ENCODE peak calls at places on chromosomes 1 and 21, in eight cellular contexts. One of them, this sample, is unnamed. For H3K9me3, the result is how much of the 10 kb centered on the place peaks cover.

GRCh38 chr1:64392109-64392508 is 77.8 kb upstream of the CACHD1 start:
- DNase-seq in A549: no peak
- DNase-seq in IMR-90: no peak
- DNase-seq in upper lobe of left lung: no peak
- DNase-seq in mesenchymal stem cell: no peak
- DNase-seq in thoracic aorta: no peak
- DNase-seq in suprapubic skin: no peak
- DNase-seq in GM23248: no peak
- DNase-seq in this sample: no peak

GRCh38 chr1:84156210-84156621 is 12.1 kb downstream of the PRKACB start:
- DNase-seq in A549: peak
- DNase-seq in IMR-90: peak
- DNase-seq in upper lobe of left lung: no peak
- DNase-seq in mesenchymal stem cell: peak
- DNase-seq in thoracic aorta: no peak
- DNase-seq in suprapubic skin: no peak
- DNase-seq in GM23248: peak
- DNase-seq in this sample: no peak

GRCh38 chr1:44740179-44740617 is 561 bp downstream of the KIF2C start:
- DNase-seq in A549: no peak
- DNase-seq in IMR-90: no peak
- DNase-seq in upper lobe of left lung: no peak
- DNase-seq in mesenchymal stem cell: no peak
- DNase-seq in thoracic aorta: no peak
- DNase-seq in suprapubic skin: no peak
- DNase-seq in GM23248: peak
- DNase-seq in this sample: no peak

GRCh38 chr1:228416217-228416971 is at the start of gene TRIM17:
- DNase-seq in A549: no peak
- DNase-seq in IMR-90: no peak
- DNase-seq in upper lobe of left lung: no peak
- DNase-seq in mesenchymal stem cell: peak
- DNase-seq in thoracic aorta: no peak
- DNase-seq in suprapubic skin: no peak
- DNase-seq in GM23248: peak
- DNase-seq in this sample: peak

GRCh38 chr1:153957744-153958110 is 685 bp downstream of the CRTC2 start:
- DNase-seq in A549: no peak
- DNase-seq in IMR-90: no peak
- DNase-seq in upper lobe of left lung: peak
- DNase-seq in mesenchymal stem cell: peak
- DNase-seq in thoracic aorta: no peak
- DNase-seq in suprapubic skin: no peak
- DNase-seq in GM23248: no peak
- DNase-seq in this sample: no peak

GRCh38 chr1:102529446-102529845 is 532.7 kb upstream of the OLFM3 start:
- DNase-seq in A549: no peak
- DNase-seq in IMR-90: no peak
- DNase-seq in upper lobe of left lung: no peak
- DNase-seq in mesenchymal stem cell: no peak
- DNase-seq in thoracic aorta: no peak
- DNase-seq in suprapubic skin: no peak
- DNase-seq in GM23248: peak
- DNase-seq in this sample: no peak

GRCh38 chr1:171898956-171899355 is 57.7 kb downstream of the DNM3 start:
- DNase-seq in A549: no peak
- DNase-seq in IMR-90: no peak
- DNase-seq in upper lobe of left lung: no peak
- DNase-seq in mesenchymal stem cell: no peak
- DNase-seq in thoracic aorta: no peak
- DNase-seq in suprapubic skin: no peak
- DNase-seq in GM23248: no peak
- DNase-seq in this sample: no peak

GRCh38 chr1:22031214-22031962 is 21.1 kb upstream of the CDC42 start:
- DNase-seq in A549: no peak
- DNase-seq in IMR-90: no peak
- DNase-seq in upper lobe of left lung: peak
- DNase-seq in mesenchymal stem cell: peak
- DNase-seq in thoracic aorta: no peak
- DNase-seq in suprapubic skin: no peak
- DNase-seq in GM23248: no peak
- DNase-seq in this sample: no peak

GRCh38 chr1:67226688-67227087 is 60.4 kb downstream of the IL23R start:
- DNase-seq in A549: no peak
- DNase-seq in IMR-90: no peak
- DNase-seq in upper lobe of left lung: no peak
- DNase-seq in mesenchymal stem cell: no peak
- DNase-seq in thoracic aorta: no peak
- DNase-seq in suprapubic skin: no peak
- DNase-seq in GM23248: no peak
- DNase-seq in this sample: no peak

GRCh38 chr21:46151261-46151988 is 4.0 kb downstream of the FTCD start:
- DNase-seq in A549: no peak
- DNase-seq in IMR-90: no peak
- DNase-seq in upper lobe of left lung: peak
- DNase-seq in mesenchymal stem cell: no peak
- DNase-seq in thoracic aorta: no peak
- DNase-seq in suprapubic skin: peak
- DNase-seq in GM23248: no peak
- DNase-seq in this sample: no peak

GRCh38 chr21:37936010-37936785 is 19.9 kb upstream of the KCNJ6 start:
- DNase-seq in A549: no peak
- DNase-seq in IMR-90: no peak
- DNase-seq in upper lobe of left lung: no peak
- DNase-seq in mesenchymal stem cell: no peak
- DNase-seq in thoracic aorta: no peak
- DNase-seq in suprapubic skin: no peak
- DNase-seq in GM23248: no peak
- DNase-seq in this sample: no peak

GRCh38 chr1:1307908-1308755 is at the start of the genes ACAP3 and PUSL1:
- DNase-seq in A549: peak
- DNase-seq in IMR-90: peak
- DNase-seq in upper lobe of left lung: peak
- DNase-seq in mesenchymal stem cell: peak
- DNase-seq in thoracic aorta: peak
- DNase-seq in suprapubic skin: peak
- DNase-seq in GM23248: peak
- DNase-seq in this sample: peak

GRCh38 chr21:46284077-46284644 is 1.2 kb downstream of the MCM3AP start:
- DNase-seq in A549: no peak
- DNase-seq in IMR-90: no peak
- DNase-seq in upper lobe of left lung: no peak
- DNase-seq in mesenchymal stem cell: no peak
- DNase-seq in thoracic aorta: no peak
- DNase-seq in suprapubic skin: no peak
- DNase-seq in GM23248: no peak
- DNase-seq in this sample: no peak

GRCh38 chr1:178796013-178796412 is 71.0 kb downstream of the RALGPS2 start:
- DNase-seq in A549: no peak
- DNase-seq in IMR-90: no peak
- DNase-seq in upper lobe of left lung: no peak
- DNase-seq in mesenchymal stem cell: no peak
- DNase-seq in thoracic aorta: no peak
- DNase-seq in suprapubic skin: no peak
- DNase-seq in GM23248: no peak
- DNase-seq in this sample: no peak

GRCh38 chr1:32071758-32072621 is 749 bp upstream of the TMEM39B start:
- DNase-seq in A549: no peak
- DNase-seq in IMR-90: peak
- DNase-seq in upper lobe of left lung: no peak
- DNase-seq in mesenchymal stem cell: peak
- DNase-seq in thoracic aorta: no peak
- DNase-seq in suprapubic skin: no peak
- DNase-seq in GM23248: peak
- DNase-seq in this sample: no peak

GRCh38 chr1:11749203-11749689 is 12.7 kb upstream of the C1orf167 start:
- DNase-seq in A549: peak
- DNase-seq in IMR-90: no peak
- DNase-seq in upper lobe of left lung: peak
- DNase-seq in mesenchymal stem cell: peak
- DNase-seq in thoracic aorta: no peak
- DNase-seq in suprapubic skin: no peak
- DNase-seq in GM23248: peak
- DNase-seq in this sample: no peak

GRCh38 chr21:14693997-14694396 is 147.9 kb upstream of the SAMSN1 start:
- DNase-seq in A549: no peak
- DNase-seq in IMR-90: no peak
- DNase-seq in upper lobe of left lung: no peak
- DNase-seq in mesenchymal stem cell: no peak
- DNase-seq in thoracic aorta: no peak
- DNase-seq in suprapubic skin: no peak
- DNase-seq in GM23248: no peak
- DNase-seq in this sample: no peak

GRCh38 chr21:14697769-14698168 is 151.7 kb upstream of the SAMSN1 start:
- DNase-seq in A549: no peak
- DNase-seq in IMR-90: no peak
- DNase-seq in upper lobe of left lung: no peak
- DNase-seq in mesenchymal stem cell: no peak
- DNase-seq in thoracic aorta: no peak
- DNase-seq in suprapubic skin: no peak
- DNase-seq in GM23248: no peak
- DNase-seq in this sample: no peak

DNA sequence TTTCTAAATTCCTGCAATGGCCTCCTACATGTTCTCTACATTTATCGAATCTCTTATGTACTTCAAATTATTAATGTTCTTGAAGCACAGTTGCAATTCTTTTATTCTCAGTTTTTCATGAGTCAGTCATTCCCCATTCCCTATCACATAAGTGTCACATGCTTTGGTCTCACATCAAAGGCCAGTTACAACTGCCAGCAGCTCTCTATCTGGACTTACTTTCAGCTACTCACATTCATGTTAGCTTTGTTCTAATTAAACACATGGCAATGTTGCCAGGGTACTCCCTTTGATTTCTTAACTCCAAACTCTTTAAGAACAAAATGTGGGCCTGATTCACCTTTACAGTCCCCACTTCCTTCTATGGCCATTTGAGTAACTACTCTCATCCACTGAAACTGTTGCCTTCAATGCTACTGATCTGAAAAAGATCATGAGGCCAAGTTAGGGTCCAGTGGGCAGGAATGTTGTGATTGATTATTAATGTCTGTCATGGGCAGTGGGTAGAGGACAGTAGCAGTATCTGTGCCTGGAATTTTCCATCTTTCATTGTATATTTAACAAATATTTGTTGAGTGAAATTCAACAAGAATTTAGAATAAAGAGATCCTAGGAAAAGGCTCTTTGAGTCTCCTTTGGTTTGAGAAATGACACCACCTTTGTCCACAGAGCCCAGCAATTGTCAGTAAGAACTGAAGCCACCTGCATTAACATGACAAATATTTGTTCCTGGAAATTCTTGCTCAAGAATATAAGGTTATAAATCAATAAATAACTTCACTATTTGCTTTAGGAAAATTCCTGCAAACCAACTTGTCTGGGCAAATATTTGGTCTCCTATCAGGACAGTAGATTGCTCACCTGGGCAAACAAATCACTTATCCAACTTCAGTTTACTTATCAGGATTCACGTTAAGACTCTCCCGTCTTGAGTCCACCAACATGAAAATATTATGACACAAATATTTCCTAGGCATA is 153.6 kb upstream of the SAMSN1 start:
- DNase-seq in A549: peak
- DNase-seq in IMR-90: no peak
- DNase-seq in upper lobe of left lung: no peak
- DNase-seq in mesenchymal stem cell: no peak
- DNase-seq in thoracic aorta: no peak
- DNase-seq in suprapubic skin: no peak
- DNase-seq in GM23248: no peak
- DNase-seq in this sample: no peak
- H3K9me3 ChIP-seq in A549: under half
- H3K9me3 ChIP-seq in IMR-90: under half
- H3K9me3 ChIP-seq in upper lobe of left lung: under half
- H3K9me3 ChIP-seq in mesenchymal stem cell: under half
- H3K9me3 ChIP-seq in thoracic aorta: under half
- H3K9me3 ChIP-seq in suprapubic skin: under half
- H3K9me3 ChIP-seq in GM23248: under half
- H3K9me3 ChIP-seq in this sample: under half

GRCh38 chr1:100895540-100896480 is at the start of gene SLC30A7:
- DNase-seq in A549: peak
- DNase-seq in IMR-90: peak
- DNase-seq in upper lobe of left lung: peak
- DNase-seq in mesenchymal stem cell: peak
- DNase-seq in thoracic aorta: peak
- DNase-seq in suprapubic skin: peak
- DNase-seq in GM23248: peak
- DNase-seq in this sample: peak
- H3K9me3 ChIP-seq in A549: under half
- H3K9me3 ChIP-seq in IMR-90: under half
- H3K9me3 ChIP-seq in upper lobe of left lung: under half
- H3K9me3 ChIP-seq in mesenchymal stem cell: under half
- H3K9me3 ChIP-seq in thoracic aorta: under half
- H3K9me3 ChIP-seq in suprapubic skin: under half
- H3K9me3 ChIP-seq in GM23248: under half
- H3K9me3 ChIP-seq in this sample: under half

DNA sequence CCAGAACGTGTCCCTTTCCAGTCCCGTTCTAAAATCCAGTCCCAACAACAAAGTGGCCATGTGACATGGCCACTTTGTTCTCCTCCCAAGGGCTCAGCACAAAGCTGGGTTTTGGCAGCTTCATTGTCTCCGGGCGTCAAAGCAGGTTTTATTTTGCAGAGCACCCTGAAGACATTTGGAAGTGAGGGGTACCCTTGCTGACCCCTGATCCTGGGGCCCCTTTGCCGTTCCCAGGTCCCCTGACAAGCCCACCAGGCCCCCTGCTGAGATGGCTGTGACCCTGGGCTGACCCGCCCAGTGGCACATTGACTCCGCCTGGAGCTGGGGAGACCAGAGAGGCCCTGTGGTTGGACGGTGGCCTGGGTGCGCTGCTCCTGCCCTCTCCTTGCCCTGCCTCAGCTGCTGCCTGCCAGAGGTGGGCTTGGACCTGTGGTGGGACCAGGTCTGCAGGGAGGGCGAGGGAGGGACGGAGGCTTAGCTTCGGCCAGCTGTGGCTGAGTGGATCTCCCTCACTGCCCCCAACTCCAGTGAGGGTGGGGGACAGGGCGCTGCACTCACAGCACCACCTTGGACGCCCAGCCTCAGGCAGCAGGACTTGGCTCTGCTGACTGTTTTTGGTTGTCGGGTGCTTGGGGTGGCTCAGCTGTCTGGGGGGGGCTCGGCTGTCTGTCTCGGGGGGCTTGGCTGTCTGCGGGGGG is 4.3 kb downstream of the PFKL start:
- DNase-seq in A549: no peak
- DNase-seq in IMR-90: no peak
- DNase-seq in upper lobe of left lung: no peak
- DNase-seq in mesenchymal stem cell: no peak
- DNase-seq in thoracic aorta: no peak
- DNase-seq in suprapubic skin: no peak
- DNase-seq in GM23248: no peak
- DNase-seq in this sample: no peak
- H3K9me3 ChIP-seq in A549: under half
- H3K9me3 ChIP-seq in IMR-90: under half
- H3K9me3 ChIP-seq in upper lobe of left lung: under half
- H3K9me3 ChIP-seq in mesenchymal stem cell: under half
- H3K9me3 ChIP-seq in thoracic aorta: under half
- H3K9me3 ChIP-seq in suprapubic skin: under half
- H3K9me3 ChIP-seq in GM23248: under half
- H3K9me3 ChIP-seq in this sample: under half

DNA sequence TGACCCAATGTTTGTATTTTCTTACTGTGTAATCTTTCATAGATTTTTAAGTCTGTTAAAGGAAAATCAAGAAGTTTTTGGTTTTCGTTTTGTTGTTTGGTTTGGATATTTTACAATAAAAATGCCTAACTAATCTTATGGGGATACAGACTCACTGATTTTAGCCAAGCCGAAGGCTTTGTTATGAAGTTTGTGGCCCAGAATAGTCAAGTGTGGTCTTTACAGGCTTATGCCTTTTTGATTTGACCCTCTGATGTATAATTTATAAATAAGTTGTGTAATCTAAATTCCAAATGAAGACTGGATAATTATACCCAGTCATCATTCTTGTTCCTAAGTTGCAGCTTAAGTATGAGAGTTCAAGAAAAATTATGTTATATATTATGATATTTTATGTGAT is 739.3 kb downstream of the ADGRL2 start:
- DNase-seq in A549: no peak
- DNase-seq in IMR-90: no peak
- DNase-seq in upper lobe of left lung: no peak
- DNase-seq in mesenchymal stem cell: no peak
- DNase-seq in thoracic aorta: no peak
- DNase-seq in suprapubic skin: no peak
- DNase-seq in GM23248: no peak
- DNase-seq in this sample: no peak
- H3K9me3 ChIP-seq in A549: under half
- H3K9me3 ChIP-seq in IMR-90: under half
- H3K9me3 ChIP-seq in upper lobe of left lung: under half
- H3K9me3 ChIP-seq in mesenchymal stem cell: under half
- H3K9me3 ChIP-seq in thoracic aorta: under half
- H3K9me3 ChIP-seq in suprapubic skin: under half
- H3K9me3 ChIP-seq in GM23248: under half
- H3K9me3 ChIP-seq in this sample: under half

This sample was measured in T-helper 17 cell.